ENCODE peak calls at places on chromosomes 3 and 15, in ten cellular contexts. M is central memory CD8-positive, alpha-beta T cell; C is AG10803; H is T-helper 2 cell; D is GM04504; Y is SW480; G is NCI-H1417; V is amygdala; U is omental fat pad; Z is effector CD4-positive, alpha-beta T cell. L is an unnamed sample.

GRCh38 chr3:39907981-39908380 is 98.6 kb downstream of the MYRIP start:
- DNase-seq in M (no peak), C (peak; percentile 15), H (no peak), D (no peak), Y (no peak), G (no peak), V (no peak), U (no peak), Z (no peak), L (no peak)

GRCh38 chr3:186618318-186618938 is 5.6 kb downstream of the AHSG start:
- DNase-seq in M (no peak), C (no peak), H (no peak), D (no peak), Y (no peak), G (peak; percentile 64), V (no peak), U (no peak), Z (no peak), L (no peak)

GRCh38 chr3:36197176-36197575 is 183.1 kb upstream of the STAC start:
- DNase-seq in M (no peak), C (no peak), H (no peak), D (no peak), Y (no peak), G (no peak), V (no peak), U (no peak), Z (no peak), L (no peak)

GRCh38 chr3:122857019-122857418 is 62.1 kb downstream of the SLC49A4 start:
- DNase-seq in M (no peak), C (peak; percentile 72), H (no peak), D (peak; percentile 12), Y (peak; percentile 4), G (no peak), V (no peak), U (no peak), Z (no peak), L (peak; percentile 44)

GRCh38 chr3:98360681-98361080 is 7.0 kb downstream of the OR5K4 start:
- DNase-seq in M (no peak), C (no peak), H (no peak), D (no peak), Y (no peak), G (no peak), V (no peak), U (no peak), Z (no peak), L (no peak)

GRCh38 chr3:167166594-167167253 is 213.4 kb downstream of the ZBBX start:
- DNase-seq in M (no peak), C (no peak), H (no peak), D (no peak), Y (no peak), G (no peak), V (peak; percentile 1), U (no peak), Z (no peak), L (no peak)

GRCh38 chr3:101351834-101352233 is 31.5 kb upstream of the IMPG2 start:
- DNase-seq in M (no peak), C (peak; percentile 3), H (no peak), D (no peak), Y (no peak), G (no peak), V (no peak), U (no peak), Z (no peak), L (no peak)

GRCh38 chr3:15161113-15161512 is 44.9 kb upstream of the CAPN7 start:
- DNase-seq in M (no peak), C (peak; percentile 25), H (no peak), D (peak; percentile 9), Y (no peak), G (no peak), V (no peak), U (no peak), Z (no peak), L (peak; percentile 47)

GRCh38 chr3:20648921-20649381 is 462.9 kb upstream of the SGO1 start:
- DNase-seq in M (no peak), C (peak; percentile 87), H (no peak), D (no peak), Y (no peak), G (no peak), V (no peak), U (no peak), Z (no peak), L (no peak)

GRCh38 chr15:69812881-69813280 is 284.8 kb downstream of the TLE3 start:
- DNase-seq in M (no peak), C (no peak), H (no peak), D (no peak), Y (peak; percentile 89), G (no peak), V (no peak), U (no peak), Z (no peak), L (no peak)

GRCh38 chr3:4744405-4745239 is 234.6 kb upstream of the BHLHE40 start:
- DNase-seq in M (no peak), C (peak; percentile 36), H (no peak), D (no peak), Y (no peak), G (no peak), V (no peak), U (no peak), Z (no peak), L (no peak)

GRCh38 chr3:48974076-48974864 is 15.8 kb upstream of the P4HTM start:
- DNase-seq in M (no peak), C (no peak), H (no peak), D (no peak), Y (no peak), G (no peak), V (no peak), U (no peak), Z (no peak), L (no peak)

GRCh38 chr3:72624656-72625055 is 223.6 kb downstream of the SHQ1 start:
- DNase-seq in M (no peak), C (no peak), H (no peak), D (no peak), Y (no peak), G (no peak), V (no peak), U (no peak), Z (no peak), L (no peak)

GRCh38 chr15:64148168-64148567 is 3.4 kb upstream of the SNX22 start:
- DNase-seq in M (no peak), C (no peak), H (no peak), D (no peak), Y (no peak), G (no peak), V (no peak), U (no peak), Z (no peak), L (no peak)

GRCh38 chr3:110420158-110420641 is 651.4 kb upstream of the NECTIN3 start:
- DNase-seq in M (no peak), C (peak; percentile 84), H (no peak), D (peak; percentile 76), Y (no peak), G (no peak), V (no peak), U (no peak), Z (no peak), L (peak; percentile 73)

GRCh38 chr3:80087769-80088168 is 320.0 kb upstream of the ROBO1 start:
- DNase-seq in M (no peak), C (no peak), H (no peak), D (no peak), Y (no peak), G (no peak), V (no peak), U (no peak), Z (no peak), L (no peak)

GRCh38 chr3:4493931-4494806 is 1.0 kb downstream of the ITPR1 start:
- DNase-seq in M (no peak), C (peak; percentile 8), H (peak; percentile 15), D (no peak), Y (no peak), G (no peak), V (peak; percentile 25), U (no peak), Z (peak; percentile 6), L (no peak)

GRCh38 chr3:140323561-140323960 is 354.3 kb upstream of the TRIM42 start:
- DNase-seq in M (no peak), C (no peak), H (no peak), D (no peak), Y (no peak), G (no peak), V (no peak), U (no peak), Z (no peak), L (no peak)

GRCh38 chr3:78845605-78846004 is 922.2 kb downstream of the ROBO1 start:
- DNase-seq in M (no peak), C (no peak), H (no peak), D (no peak), Y (no peak), G (no peak), V (no peak), U (no peak), Z (no peak), L (no peak)